ENCODE peak calls at places on chromosome 5, in seven cellular contexts. V is NCI-H748 treated with DMSO at 0.1 percent for 48 hours, T is A549, K is ELR, A is psoas muscle, Z is skeletal muscle cell, M is astrocyte. W is an unnamed sample.

GRCh38 chr5:72651109-72651508 is 143.9 kb upstream of the ZNF366 start:
- DNase-seq in V (no peak), T (no peak), K (peak; percentile 49), A (no peak), Z (no peak), M (no peak), W (no peak)

GRCh38 chr5:124102491-124102890 is 590.5 kb downstream of the CSNK1G3 start:
- DNase-seq in V (no peak), T (no peak), K (peak; percentile 2), A (no peak), Z (peak; percentile 58), M (peak; percentile 6), W (no peak)

GRCh38 chr5:61680247-61680646 is 348.2 kb downstream of the ZSWIM6 start:
- DNase-seq in V (no peak), T (no peak), K (no peak), A (no peak), Z (no peak), M (no peak), W (no peak)

GRCh38 chr5:137646761-137647160 is 89.1 kb downstream of the KLHL3 start:
- DNase-seq in V (no peak), T (no peak), K (no peak), A (no peak), Z (no peak), M (no peak), W (no peak)

GRCh38 chr5:5342784-5343183 is 79.7 kb upstream of the ICE1 start:
- DNase-seq in V (no peak), T (no peak), K (peak; percentile 78), A (no peak), Z (peak; percentile 45), M (peak; percentile 80), W (no peak)

GRCh38 chr5:165201364-165202143 is 1696.1 kb downstream of the MAT2B start:
- DNase-seq in V (no peak), T (no peak), K (no peak), A (no peak), Z (peak; percentile 13), M (peak; percentile 69), W (no peak)

GRCh38 chr5:9168791-9169611 is 376.9 kb downstream of the SEMA5A start:
- DNase-seq in V (no peak), T (no peak), K (peak; percentile 24), A (no peak), Z (no peak), M (peak; percentile 69), W (no peak)

GRCh38 chr5:141941307-141941706 is 16.7 kb downstream of the PCDH12 start:
- DNase-seq in V (no peak), T (peak; percentile 25), K (peak; percentile 27), A (peak; percentile 33), Z (no peak), M (peak; percentile 16), W (no peak)

GRCh38 chr5:65721050-65721774 is 697 bp downstream of the SGTB start:
- DNase-seq in V (peak; percentile 76), T (peak; percentile 45), K (peak; percentile 86), A (peak; percentile 60), Z (peak; percentile 36), M (peak; percentile 66), W (peak; percentile 69)

GRCh38 chr5:9325549-9325948 is 220.3 kb downstream of the SEMA5A start:
- DNase-seq in V (no peak), T (no peak), K (no peak), A (no peak), Z (no peak), M (no peak), W (no peak)

GRCh38 chr5:159746707-159747106 is 169.6 kb upstream of the ADRA1B start:
- DNase-seq in V (no peak), T (no peak), K (no peak), A (no peak), Z (no peak), M (no peak), W (no peak)

GRCh38 chr5:7763621-7764072 is 87.3 kb downstream of the CFAP90 start:
- DNase-seq in V (no peak), T (no peak), K (no peak), A (peak; percentile 81), Z (no peak), M (no peak), W (no peak)

GRCh38 chr5:68303038-68303738 is 87.6 kb downstream of the PIK3R1 start:
- DNase-seq in V (no peak), T (no peak), K (peak; percentile 39), A (no peak), Z (no peak), M (peak; percentile 75), W (no peak)

GRCh38 chr5:179824745-179825112 is 4.0 kb downstream of the SQSTM1 start:
- DNase-seq in V (no peak), T (no peak), K (no peak), A (no peak), Z (no peak), M (no peak), W (no peak)

GRCh38 chr5:10091701-10092100 is 158.0 kb downstream of the ATPSCKMT start:
- DNase-seq in V (no peak), T (no peak), K (no peak), A (no peak), Z (no peak), M (no peak), W (no peak)

GRCh38 chr5:166535641-166536040 is 1755.8 kb upstream of the WWC1 start:
- DNase-seq in V (no peak), T (no peak), K (no peak), A (no peak), Z (no peak), M (no peak), W (no peak)

GRCh38 chr5:160507181-160507811 is 85.6 kb downstream of the PTTG1 start:
- DNase-seq in V (no peak), T (peak; percentile 10), K (peak; percentile 90), A (no peak), Z (no peak), M (peak; percentile 83), W (no peak)

W was measured in upper lobe of right lung.